ENCODE peak calls at places on chromosomes 3 and 15, in ten cellular contexts. One of them, this sample, is unnamed.

GRCh38 chr15:69976366-69976994 is 121.2 kb downstream of the TLE3 start:
- ATAC-seq in central memory CD8-positive, alpha-beta T cell: no peak
- ATAC-seq in activated CD8-positive, alpha-beta T cell treated with anti-CD3 and anti-CD28 coated beads, Interleukin-2, amount 10 ng/mL, durations not matched to agents 7 days and 5 days: peak; percentile 68
- ATAC-seq in activated T-cell treated with anti-CD3 and anti-CD28 coated beads, Interleukin-2, amount 50 U/mL, for 4 hours: peak; percentile 80
- ATAC-seq in left lobe of liver: peak; percentile 66
- ATAC-seq in Right ventricle myocardium inferior: no peak
- ATAC-seq in heart right ventricle: no peak
- ATAC-seq in naive thymus-derived CD4-positive, alpha-beta T cell: peak; percentile 46
- ATAC-seq in body of pancreas: no peak
- ATAC-seq in effector memory CD8-positive, alpha-beta T cell: no peak
- ATAC-seq in this sample: no peak

GRCh38 chr15:95326689-95327525 is 1003.6 kb upstream of the NR2F2 start:
- ATAC-seq in central memory CD8-positive, alpha-beta T cell: no peak
- ATAC-seq in activated CD8-positive, alpha-beta T cell treated with anti-CD3 and anti-CD28 coated beads, Interleukin-2, amount 10 ng/mL, durations not matched to agents 7 days and 5 days: no peak
- ATAC-seq in activated T-cell treated with anti-CD3 and anti-CD28 coated beads, Interleukin-2, amount 50 U/mL, for 4 hours: no peak
- ATAC-seq in left lobe of liver: peak; percentile 17
- ATAC-seq in Right ventricle myocardium inferior: no peak
- ATAC-seq in heart right ventricle: peak; percentile 42
- ATAC-seq in naive thymus-derived CD4-positive, alpha-beta T cell: no peak
- ATAC-seq in body of pancreas: no peak
- ATAC-seq in effector memory CD8-positive, alpha-beta T cell: no peak
- ATAC-seq in this sample: no peak

GRCh38 chr3:122787872-122788271 is 5.8 kb downstream of the HSPBAP1 start:
- ATAC-seq in central memory CD8-positive, alpha-beta T cell: no peak
- ATAC-seq in activated CD8-positive, alpha-beta T cell treated with anti-CD3 and anti-CD28 coated beads, Interleukin-2, amount 10 ng/mL, durations not matched to agents 7 days and 5 days: no peak
- ATAC-seq in activated T-cell treated with anti-CD3 and anti-CD28 coated beads, Interleukin-2, amount 50 U/mL, for 4 hours: no peak
- ATAC-seq in left lobe of liver: no peak
- ATAC-seq in Right ventricle myocardium inferior: no peak
- ATAC-seq in heart right ventricle: no peak
- ATAC-seq in naive thymus-derived CD4-positive, alpha-beta T cell: peak; percentile 32
- ATAC-seq in body of pancreas: no peak
- ATAC-seq in effector memory CD8-positive, alpha-beta T cell: peak; percentile 80
- ATAC-seq in this sample: no peak

GRCh38 chr15:88725305-88726220 is 77.7 kb upstream of the ACAN start:
- ATAC-seq in central memory CD8-positive, alpha-beta T cell: no peak
- ATAC-seq in activated CD8-positive, alpha-beta T cell treated with anti-CD3 and anti-CD28 coated beads, Interleukin-2, amount 10 ng/mL, durations not matched to agents 7 days and 5 days: no peak
- ATAC-seq in activated T-cell treated with anti-CD3 and anti-CD28 coated beads, Interleukin-2, amount 50 U/mL, for 4 hours: no peak
- ATAC-seq in left lobe of liver: no peak
- ATAC-seq in Right ventricle myocardium inferior: no peak
- ATAC-seq in heart right ventricle: no peak
- ATAC-seq in naive thymus-derived CD4-positive, alpha-beta T cell: no peak
- ATAC-seq in body of pancreas: no peak
- ATAC-seq in effector memory CD8-positive, alpha-beta T cell: no peak
- ATAC-seq in this sample: peak; percentile 76

GRCh38 chr3:184937611-184938010 is 125.6 kb downstream of the VPS8 start:
- ATAC-seq in central memory CD8-positive, alpha-beta T cell: no peak
- ATAC-seq in activated CD8-positive, alpha-beta T cell treated with anti-CD3 and anti-CD28 coated beads, Interleukin-2, amount 10 ng/mL, durations not matched to agents 7 days and 5 days: no peak
- ATAC-seq in activated T-cell treated with anti-CD3 and anti-CD28 coated beads, Interleukin-2, amount 50 U/mL, for 4 hours: no peak
- ATAC-seq in left lobe of liver: no peak
- ATAC-seq in Right ventricle myocardium inferior: no peak
- ATAC-seq in heart right ventricle: no peak
- ATAC-seq in naive thymus-derived CD4-positive, alpha-beta T cell: no peak
- ATAC-seq in body of pancreas: no peak
- ATAC-seq in effector memory CD8-positive, alpha-beta T cell: no peak
- ATAC-seq in this sample: no peak

GRCh38 chr15:84911879-84912660 is 27.6 kb downstream of the SLC28A1 start:
- ATAC-seq in central memory CD8-positive, alpha-beta T cell: no peak
- ATAC-seq in activated CD8-positive, alpha-beta T cell treated with anti-CD3 and anti-CD28 coated beads, Interleukin-2, amount 10 ng/mL, durations not matched to agents 7 days and 5 days: no peak
- ATAC-seq in activated T-cell treated with anti-CD3 and anti-CD28 coated beads, Interleukin-2, amount 50 U/mL, for 4 hours: no peak
- ATAC-seq in left lobe of liver: peak; percentile 84
- ATAC-seq in Right ventricle myocardium inferior: peak; percentile 89
- ATAC-seq in heart right ventricle: peak; percentile 92
- ATAC-seq in naive thymus-derived CD4-positive, alpha-beta T cell: no peak
- ATAC-seq in body of pancreas: peak; percentile 90
- ATAC-seq in effector memory CD8-positive, alpha-beta T cell: no peak
- ATAC-seq in this sample: no peak

GRCh38 chr3:69986419-69986818 is 13.1 kb upstream of the SAMMSON start:
- ATAC-seq in central memory CD8-positive, alpha-beta T cell: no peak
- ATAC-seq in activated CD8-positive, alpha-beta T cell treated with anti-CD3 and anti-CD28 coated beads, Interleukin-2, amount 10 ng/mL, durations not matched to agents 7 days and 5 days: no peak
- ATAC-seq in activated T-cell treated with anti-CD3 and anti-CD28 coated beads, Interleukin-2, amount 50 U/mL, for 4 hours: no peak
- ATAC-seq in left lobe of liver: no peak
- ATAC-seq in Right ventricle myocardium inferior: no peak
- ATAC-seq in heart right ventricle: no peak
- ATAC-seq in naive thymus-derived CD4-positive, alpha-beta T cell: no peak
- ATAC-seq in body of pancreas: no peak
- ATAC-seq in effector memory CD8-positive, alpha-beta T cell: no peak
- ATAC-seq in this sample: no peak

GRCh38 chr15:52760562-52760961 is 29.6 kb downstream of the ONECUT1 start:
- ATAC-seq in central memory CD8-positive, alpha-beta T cell: no peak
- ATAC-seq in activated CD8-positive, alpha-beta T cell treated with anti-CD3 and anti-CD28 coated beads, Interleukin-2, amount 10 ng/mL, durations not matched to agents 7 days and 5 days: no peak
- ATAC-seq in activated T-cell treated with anti-CD3 and anti-CD28 coated beads, Interleukin-2, amount 50 U/mL, for 4 hours: peak; percentile 28
- ATAC-seq in left lobe of liver: no peak
- ATAC-seq in Right ventricle myocardium inferior: no peak
- ATAC-seq in heart right ventricle: no peak
- ATAC-seq in naive thymus-derived CD4-positive, alpha-beta T cell: no peak
- ATAC-seq in body of pancreas: no peak
- ATAC-seq in effector memory CD8-positive, alpha-beta T cell: no peak
- ATAC-seq in this sample: no peak

GRCh38 chr15:101179341-101180153 is 72.3 kb downstream of the CHSY1 start:
- ATAC-seq in central memory CD8-positive, alpha-beta T cell: no peak
- ATAC-seq in activated CD8-positive, alpha-beta T cell treated with anti-CD3 and anti-CD28 coated beads, Interleukin-2, amount 10 ng/mL, durations not matched to agents 7 days and 5 days: no peak
- ATAC-seq in activated T-cell treated with anti-CD3 and anti-CD28 coated beads, Interleukin-2, amount 50 U/mL, for 4 hours: no peak
- ATAC-seq in left lobe of liver: no peak
- ATAC-seq in Right ventricle myocardium inferior: no peak
- ATAC-seq in heart right ventricle: no peak
- ATAC-seq in naive thymus-derived CD4-positive, alpha-beta T cell: no peak
- ATAC-seq in body of pancreas: no peak
- ATAC-seq in effector memory CD8-positive, alpha-beta T cell: no peak
- ATAC-seq in this sample: no peak

GRCh38 chr3:100577382-100578008 is 31.9 kb upstream of the ADGRG7 start:
- ATAC-seq in central memory CD8-positive, alpha-beta T cell: no peak
- ATAC-seq in activated CD8-positive, alpha-beta T cell treated with anti-CD3 and anti-CD28 coated beads, Interleukin-2, amount 10 ng/mL, durations not matched to agents 7 days and 5 days: no peak
- ATAC-seq in activated T-cell treated with anti-CD3 and anti-CD28 coated beads, Interleukin-2, amount 50 U/mL, for 4 hours: no peak
- ATAC-seq in left lobe of liver: no peak
- ATAC-seq in Right ventricle myocardium inferior: no peak
- ATAC-seq in heart right ventricle: no peak
- ATAC-seq in naive thymus-derived CD4-positive, alpha-beta T cell: no peak
- ATAC-seq in body of pancreas: no peak
- ATAC-seq in effector memory CD8-positive, alpha-beta T cell: no peak
- ATAC-seq in this sample: no peak

GRCh38 chr3:55490194-55490913 is 3.2 kb upstream of the WNT5A start:
- ATAC-seq in central memory CD8-positive, alpha-beta T cell: no peak
- ATAC-seq in activated CD8-positive, alpha-beta T cell treated with anti-CD3 and anti-CD28 coated beads, Interleukin-2, amount 10 ng/mL, durations not matched to agents 7 days and 5 days: no peak
- ATAC-seq in activated T-cell treated with anti-CD3 and anti-CD28 coated beads, Interleukin-2, amount 50 U/mL, for 4 hours: no peak
- ATAC-seq in left lobe of liver: no peak
- ATAC-seq in Right ventricle myocardium inferior: no peak
- ATAC-seq in heart right ventricle: no peak
- ATAC-seq in naive thymus-derived CD4-positive, alpha-beta T cell: no peak
- ATAC-seq in body of pancreas: no peak
- ATAC-seq in effector memory CD8-positive, alpha-beta T cell: no peak
- ATAC-seq in this sample: no peak

GRCh38 chr15:51758645-51759044 is 7.2 kb downstream of the TMOD2 start:
- ATAC-seq in central memory CD8-positive, alpha-beta T cell: no peak
- ATAC-seq in activated CD8-positive, alpha-beta T cell treated with anti-CD3 and anti-CD28 coated beads, Interleukin-2, amount 10 ng/mL, durations not matched to agents 7 days and 5 days: no peak
- ATAC-seq in activated T-cell treated with anti-CD3 and anti-CD28 coated beads, Interleukin-2, amount 50 U/mL, for 4 hours: no peak
- ATAC-seq in left lobe of liver: peak; percentile 39
- ATAC-seq in Right ventricle myocardium inferior: peak; percentile 89
- ATAC-seq in heart right ventricle: peak; percentile 81
- ATAC-seq in naive thymus-derived CD4-positive, alpha-beta T cell: no peak
- ATAC-seq in body of pancreas: peak; percentile 40
- ATAC-seq in effector memory CD8-positive, alpha-beta T cell: no peak
- ATAC-seq in this sample: no peak

GRCh38 chr3:195460355-195460754 is 17.5 kb upstream of the ACAP2 start:
- ATAC-seq in central memory CD8-positive, alpha-beta T cell: no peak
- ATAC-seq in activated CD8-positive, alpha-beta T cell treated with anti-CD3 and anti-CD28 coated beads, Interleukin-2, amount 10 ng/mL, durations not matched to agents 7 days and 5 days: no peak
- ATAC-seq in activated T-cell treated with anti-CD3 and anti-CD28 coated beads, Interleukin-2, amount 50 U/mL, for 4 hours: no peak
- ATAC-seq in left lobe of liver: no peak
- ATAC-seq in Right ventricle myocardium inferior: no peak
- ATAC-seq in heart right ventricle: no peak
- ATAC-seq in naive thymus-derived CD4-positive, alpha-beta T cell: no peak
- ATAC-seq in body of pancreas: no peak
- ATAC-seq in effector memory CD8-positive, alpha-beta T cell: no peak
- ATAC-seq in this sample: no peak

GRCh38 chr3:17195192-17195611 is 310.4 kb downstream of the PLCL2 start:
- ATAC-seq in central memory CD8-positive, alpha-beta T cell: no peak
- ATAC-seq in activated CD8-positive, alpha-beta T cell treated with anti-CD3 and anti-CD28 coated beads, Interleukin-2, amount 10 ng/mL, durations not matched to agents 7 days and 5 days: no peak
- ATAC-seq in activated T-cell treated with anti-CD3 and anti-CD28 coated beads, Interleukin-2, amount 50 U/mL, for 4 hours: peak; percentile 62
- ATAC-seq in left lobe of liver: peak; percentile 79
- ATAC-seq in Right ventricle myocardium inferior: no peak
- ATAC-seq in heart right ventricle: peak; percentile 30
- ATAC-seq in naive thymus-derived CD4-positive, alpha-beta T cell: peak; percentile 31
- ATAC-seq in body of pancreas: peak; percentile 81
- ATAC-seq in effector memory CD8-positive, alpha-beta T cell: no peak
- ATAC-seq in this sample: peak; percentile 88

GRCh38 chr15:49178477-49178876 is 8.4 kb downstream of the GALK2 start:
- ATAC-seq in central memory CD8-positive, alpha-beta T cell: no peak
- ATAC-seq in activated CD8-positive, alpha-beta T cell treated with anti-CD3 and anti-CD28 coated beads, Interleukin-2, amount 10 ng/mL, durations not matched to agents 7 days and 5 days: no peak
- ATAC-seq in activated T-cell treated with anti-CD3 and anti-CD28 coated beads, Interleukin-2, amount 50 U/mL, for 4 hours: no peak
- ATAC-seq in left lobe of liver: no peak
- ATAC-seq in Right ventricle myocardium inferior: no peak
- ATAC-seq in heart right ventricle: no peak
- ATAC-seq in naive thymus-derived CD4-positive, alpha-beta T cell: no peak
- ATAC-seq in body of pancreas: no peak
- ATAC-seq in effector memory CD8-positive, alpha-beta T cell: no peak
- ATAC-seq in this sample: no peak

GRCh38 chr3:184166671-184167070 is 8.0 kb upstream of the AP2M1 start:
- ATAC-seq in central memory CD8-positive, alpha-beta T cell: no peak
- ATAC-seq in activated CD8-positive, alpha-beta T cell treated with anti-CD3 and anti-CD28 coated beads, Interleukin-2, amount 10 ng/mL, durations not matched to agents 7 days and 5 days: no peak
- ATAC-seq in activated T-cell treated with anti-CD3 and anti-CD28 coated beads, Interleukin-2, amount 50 U/mL, for 4 hours: no peak
- ATAC-seq in left lobe of liver: no peak
- ATAC-seq in Right ventricle myocardium inferior: no peak
- ATAC-seq in heart right ventricle: no peak
- ATAC-seq in naive thymus-derived CD4-positive, alpha-beta T cell: no peak
- ATAC-seq in body of pancreas: no peak
- ATAC-seq in effector memory CD8-positive, alpha-beta T cell: no peak
- ATAC-seq in this sample: no peak

GRCh38 chr15:95446854-95447253 is 883.6 kb upstream of the NR2F2 start:
- ATAC-seq in central memory CD8-positive, alpha-beta T cell: peak; percentile 96
- ATAC-seq in activated CD8-positive, alpha-beta T cell treated with anti-CD3 and anti-CD28 coated beads, Interleukin-2, amount 10 ng/mL, durations not matched to agents 7 days and 5 days: peak; percentile 99
- ATAC-seq in activated T-cell treated with anti-CD3 and anti-CD28 coated beads, Interleukin-2, amount 50 U/mL, for 4 hours: peak; percentile 61
- ATAC-seq in left lobe of liver: no peak
- ATAC-seq in Right ventricle myocardium inferior: no peak
- ATAC-seq in heart right ventricle: peak; percentile 38
- ATAC-seq in naive thymus-derived CD4-positive, alpha-beta T cell: peak; percentile 92
- ATAC-seq in body of pancreas: no peak
- ATAC-seq in effector memory CD8-positive, alpha-beta T cell: peak; percentile 96
- ATAC-seq in this sample: no peak

GRCh38 chr3:159881828-159882309 is 106.8 kb upstream of the IL12A start:
- ATAC-seq in central memory CD8-positive, alpha-beta T cell: no peak
- ATAC-seq in activated CD8-positive, alpha-beta T cell treated with anti-CD3 and anti-CD28 coated beads, Interleukin-2, amount 10 ng/mL, durations not matched to agents 7 days and 5 days: no peak
- ATAC-seq in activated T-cell treated with anti-CD3 and anti-CD28 coated beads, Interleukin-2, amount 50 U/mL, for 4 hours: no peak
- ATAC-seq in left lobe of liver: no peak
- ATAC-seq in Right ventricle myocardium inferior: peak; percentile 70
- ATAC-seq in heart right ventricle: peak; percentile 83
- ATAC-seq in naive thymus-derived CD4-positive, alpha-beta T cell: no peak
- ATAC-seq in body of pancreas: no peak
- ATAC-seq in effector memory CD8-positive, alpha-beta T cell: no peak
- ATAC-seq in this sample: no peak

GRCh38 chr3:148992027-148992634 is 791 bp downstream of the GYG1 start:
- ATAC-seq in central memory CD8-positive, alpha-beta T cell: peak; percentile 11
- ATAC-seq in activated CD8-positive, alpha-beta T cell treated with anti-CD3 and anti-CD28 coated beads, Interleukin-2, amount 10 ng/mL, durations not matched to agents 7 days and 5 days: peak; percentile 39
- ATAC-seq in activated T-cell treated with anti-CD3 and anti-CD28 coated beads, Interleukin-2, amount 50 U/mL, for 4 hours: peak; percentile 23
- ATAC-seq in left lobe of liver: peak; percentile 55
- ATAC-seq in Right ventricle myocardium inferior: peak; percentile 51
- ATAC-seq in heart right ventricle: peak; percentile 63
- ATAC-seq in naive thymus-derived CD4-positive, alpha-beta T cell: peak; percentile 2
- ATAC-seq in body of pancreas: peak; percentile 40
- ATAC-seq in effector memory CD8-positive, alpha-beta T cell: peak; percentile 9
- ATAC-seq in this sample: peak; percentile 31

GRCh38 chr3:74750901-74751300 is 136.4 kb upstream of the CNTN3 start:
- ATAC-seq in central memory CD8-positive, alpha-beta T cell: peak; percentile 19
- ATAC-seq in activated CD8-positive, alpha-beta T cell treated with anti-CD3 and anti-CD28 coated beads, Interleukin-2, amount 10 ng/mL, durations not matched to agents 7 days and 5 days: no peak
- ATAC-seq in activated T-cell treated with anti-CD3 and anti-CD28 coated beads, Interleukin-2, amount 50 U/mL, for 4 hours: no peak
- ATAC-seq in left lobe of liver: no peak
- ATAC-seq in Right ventricle myocardium inferior: no peak
- ATAC-seq in heart right ventricle: no peak
- ATAC-seq in naive thymus-derived CD4-positive, alpha-beta T cell: no peak
- ATAC-seq in body of pancreas: no peak
- ATAC-seq in effector memory CD8-positive, alpha-beta T cell: no peak
- ATAC-seq in this sample: peak; percentile 24

GRCh38 chr15:51907136-51907862 is 64.3 kb downstream of the LEO1 start:
- ATAC-seq in central memory CD8-positive, alpha-beta T cell: no peak
- ATAC-seq in activated CD8-positive, alpha-beta T cell treated with anti-CD3 and anti-CD28 coated beads, Interleukin-2, amount 10 ng/mL, durations not matched to agents 7 days and 5 days: no peak
- ATAC-seq in activated T-cell treated with anti-CD3 and anti-CD28 coated beads, Interleukin-2, amount 50 U/mL, for 4 hours: no peak
- ATAC-seq in left lobe of liver: peak; percentile 94
- ATAC-seq in Right ventricle myocardium inferior: no peak
- ATAC-seq in heart right ventricle: no peak
- ATAC-seq in naive thymus-derived CD4-positive, alpha-beta T cell: no peak
- ATAC-seq in body of pancreas: peak; percentile 97
- ATAC-seq in effector memory CD8-positive, alpha-beta T cell: no peak
- ATAC-seq in this sample: no peak

GRCh38 chr3:66531256-66531655 is 30.4 kb upstream of the LRIG1 start:
- ATAC-seq in central memory CD8-positive, alpha-beta T cell: no peak
- ATAC-seq in activated CD8-positive, alpha-beta T cell treated with anti-CD3 and anti-CD28 coated beads, Interleukin-2, amount 10 ng/mL, durations not matched to agents 7 days and 5 days: no peak
- ATAC-seq in activated T-cell treated with anti-CD3 and anti-CD28 coated beads, Interleukin-2, amount 50 U/mL, for 4 hours: no peak
- ATAC-seq in left lobe of liver: no peak
- ATAC-seq in Right ventricle myocardium inferior: no peak
- ATAC-seq in heart right ventricle: no peak
- ATAC-seq in naive thymus-derived CD4-positive, alpha-beta T cell: no peak
- ATAC-seq in body of pancreas: no peak
- ATAC-seq in effector memory CD8-positive, alpha-beta T cell: no peak
- ATAC-seq in this sample: no peak

GRCh38 chr15:99634576-99634975 is 68.8 kb downstream of the MEF2A start:
- ATAC-seq in central memory CD8-positive, alpha-beta T cell: no peak
- ATAC-seq in activated CD8-positive, alpha-beta T cell treated with anti-CD3 and anti-CD28 coated beads, Interleukin-2, amount 10 ng/mL, durations not matched to agents 7 days and 5 days: no peak
- ATAC-seq in activated T-cell treated with anti-CD3 and anti-CD28 coated beads, Interleukin-2, amount 50 U/mL, for 4 hours: no peak
- ATAC-seq in left lobe of liver: peak; percentile 55
- ATAC-seq in Right ventricle myocardium inferior: no peak
- ATAC-seq in heart right ventricle: no peak
- ATAC-seq in naive thymus-derived CD4-positive, alpha-beta T cell: no peak
- ATAC-seq in body of pancreas: no peak
- ATAC-seq in effector memory CD8-positive, alpha-beta T cell: no peak
- ATAC-seq in this sample: no peak